ENCODE peak calls at places on chromosomes 5 and 9, in nine cellular contexts. One of them, this sample, is unnamed.

GRCh38 chr5:23234153-23234729 is 273.2 kb upstream of the PRDM9 start:
- DNase-seq in cardiac muscle cell: no peak
- DNase-seq in A549: no peak
- DNase-seq in choroid plexus epithelial cell: no peak
- DNase-seq in heart left ventricle: no peak
- DNase-seq in fibroblast of mammary gland: no peak
- DNase-seq in CD8-positive, alpha-beta T cell: no peak
- DNase-seq in AG04449: no peak
- DNase-seq in tibial artery: no peak
- DNase-seq in this sample: no peak

GRCh38 chr9:33170464-33171156 is 3.5 kb upstream of the B4GALT1 start:
- DNase-seq in AG04449: no peak
- DNase-seq in CD8-positive, alpha-beta T cell: peak
- DNase-seq in tibial artery: no peak
- DNase-seq in choroid plexus epithelial cell: peak
- DNase-seq in cardiac muscle cell: peak
- DNase-seq in heart left ventricle: peak
- DNase-seq in A549: no peak
- DNase-seq in fibroblast of mammary gland: peak
- DNase-seq in this sample: no peak

GRCh38 chr5:23164971-23165370 is 311.8 kb upstream of the CDH12 start:
- DNase-seq in tibial artery: no peak
- DNase-seq in heart left ventricle: no peak
- DNase-seq in fibroblast of mammary gland: no peak
- DNase-seq in choroid plexus epithelial cell: no peak
- DNase-seq in CD8-positive, alpha-beta T cell: no peak
- DNase-seq in AG04449: no peak
- DNase-seq in cardiac muscle cell: no peak
- DNase-seq in A549: no peak
- DNase-seq in this sample: no peak

GRCh38 chr9:37324691-37325490 is 97.6 kb upstream of the GRHPR start:
- DNase-seq in cardiac muscle cell: peak
- DNase-seq in choroid plexus epithelial cell: peak
- DNase-seq in AG04449: no peak
- DNase-seq in A549: no peak
- DNase-seq in tibial artery: no peak
- DNase-seq in fibroblast of mammary gland: no peak
- DNase-seq in CD8-positive, alpha-beta T cell: no peak
- DNase-seq in heart left ventricle: no peak
- DNase-seq in this sample: no peak

GRCh38 chr5:176836811-176837706 is 26.7 kb downstream of the UNC5A start:
- DNase-seq in fibroblast of mammary gland: no peak
- DNase-seq in A549: no peak
- DNase-seq in heart left ventricle: no peak
- DNase-seq in AG04449: no peak
- DNase-seq in CD8-positive, alpha-beta T cell: no peak
- DNase-seq in tibial artery: no peak
- DNase-seq in choroid plexus epithelial cell: no peak
- DNase-seq in cardiac muscle cell: no peak
- DNase-seq in this sample: no peak

GRCh38 chr5:29263836-29264235 is 1929.7 kb upstream of the CDH6 start:
- DNase-seq in AG04449: no peak
- DNase-seq in A549: no peak
- DNase-seq in CD8-positive, alpha-beta T cell: no peak
- DNase-seq in tibial artery: no peak
- DNase-seq in choroid plexus epithelial cell: peak
- DNase-seq in heart left ventricle: no peak
- DNase-seq in fibroblast of mammary gland: no peak
- DNase-seq in cardiac muscle cell: no peak
- DNase-seq in this sample: peak

GRCh38 chr9:134738869-134739659 is 97.5 kb downstream of the COL5A1 start:
- DNase-seq in CD8-positive, alpha-beta T cell: peak
- DNase-seq in AG04449: no peak
- DNase-seq in tibial artery: peak
- DNase-seq in cardiac muscle cell: peak
- DNase-seq in fibroblast of mammary gland: peak
- DNase-seq in A549: peak
- DNase-seq in heart left ventricle: peak
- DNase-seq in choroid plexus epithelial cell: peak
- DNase-seq in this sample: peak

GRCh38 chr5:85663708-85664031 is 954.1 kb upstream of the COX7C start:
- DNase-seq in fibroblast of mammary gland: no peak
- DNase-seq in CD8-positive, alpha-beta T cell: no peak
- DNase-seq in cardiac muscle cell: no peak
- DNase-seq in choroid plexus epithelial cell: no peak
- DNase-seq in A549: no peak
- DNase-seq in AG04449: no peak
- DNase-seq in tibial artery: no peak
- DNase-seq in heart left ventricle: no peak
- DNase-seq in this sample: no peak

GRCh38 chr5:1892685-1893445 is 10.1 kb upstream of the IRX4 start:
- DNase-seq in A549: no peak
- DNase-seq in tibial artery: no peak
- DNase-seq in CD8-positive, alpha-beta T cell: no peak
- DNase-seq in AG04449: no peak
- DNase-seq in choroid plexus epithelial cell: no peak
- DNase-seq in fibroblast of mammary gland: no peak
- DNase-seq in cardiac muscle cell: no peak
- DNase-seq in heart left ventricle: peak
- DNase-seq in this sample: no peak

GRCh38 chr5:176844706-176845391 is 34.5 kb downstream of the UNC5A start:
- DNase-seq in cardiac muscle cell: peak
- DNase-seq in choroid plexus epithelial cell: peak
- DNase-seq in fibroblast of mammary gland: no peak
- DNase-seq in AG04449: no peak
- DNase-seq in CD8-positive, alpha-beta T cell: no peak
- DNase-seq in heart left ventricle: no peak
- DNase-seq in A549: no peak
- DNase-seq in tibial artery: no peak
- DNase-seq in this sample: no peak

GRCh38 chr5:82183828-82184227 is 94.3 kb downstream of the RPS23 start:
- DNase-seq in choroid plexus epithelial cell: no peak
- DNase-seq in A549: no peak
- DNase-seq in CD8-positive, alpha-beta T cell: no peak
- DNase-seq in cardiac muscle cell: no peak
- DNase-seq in AG04449: no peak
- DNase-seq in tibial artery: no peak
- DNase-seq in fibroblast of mammary gland: peak
- DNase-seq in heart left ventricle: no peak
- DNase-seq in this sample: peak

GRCh38 chr9:72211047-72211446 is 61.8 kb downstream of the GDA start:
- DNase-seq in fibroblast of mammary gland: no peak
- DNase-seq in AG04449: no peak
- DNase-seq in cardiac muscle cell: no peak
- DNase-seq in heart left ventricle: no peak
- DNase-seq in choroid plexus epithelial cell: no peak
- DNase-seq in A549: no peak
- DNase-seq in CD8-positive, alpha-beta T cell: no peak
- DNase-seq in tibial artery: no peak
- DNase-seq in this sample: no peak

GRCh38 chr5:141512390-141513020 is 23.6 kb downstream of the PCDHGC5 start:
- DNase-seq in AG04449: no peak
- DNase-seq in cardiac muscle cell: peak
- DNase-seq in CD8-positive, alpha-beta T cell: peak
- DNase-seq in A549: peak
- DNase-seq in choroid plexus epithelial cell: peak
- DNase-seq in fibroblast of mammary gland: peak
- DNase-seq in tibial artery: peak
- DNase-seq in heart left ventricle: peak
- DNase-seq in this sample: peak

GRCh38 chr5:38925154-38925925 is 79.5 kb downstream of the OSMR start:
- DNase-seq in AG04449: peak
- DNase-seq in CD8-positive, alpha-beta T cell: no peak
- DNase-seq in fibroblast of mammary gland: peak
- DNase-seq in cardiac muscle cell: no peak
- DNase-seq in tibial artery: no peak
- DNase-seq in A549: no peak
- DNase-seq in heart left ventricle: no peak
- DNase-seq in choroid plexus epithelial cell: peak
- DNase-seq in this sample: no peak

GRCh38 chr9:138022121-138022741 is 144.6 kb downstream of the CACNA1B start:
- DNase-seq in heart left ventricle: no peak
- DNase-seq in A549: peak
- DNase-seq in fibroblast of mammary gland: no peak
- DNase-seq in choroid plexus epithelial cell: peak
- DNase-seq in AG04449: no peak
- DNase-seq in tibial artery: no peak
- DNase-seq in CD8-positive, alpha-beta T cell: no peak
- DNase-seq in cardiac muscle cell: peak
- DNase-seq in this sample: peak
- TF ChIP-seq CTCF in heart left ventricle: peak
- TF ChIP-seq CTCF in A549: peak
- TF ChIP-seq CTCF in fibroblast of mammary gland: no peak
- TF ChIP-seq CTCF in choroid plexus epithelial cell: peak
- TF ChIP-seq CTCF in AG04449: no peak
- TF ChIP-seq CTCF in tibial artery: no peak
- TF ChIP-seq CTCF in CD8-positive, alpha-beta T cell: no peak
- TF ChIP-seq CTCF in cardiac muscle cell: peak
- TF ChIP-seq CTCF in this sample: peak

GRCh38 chr9:88741335-88741734 is 206.4 kb downstream of the NXNL2 start:
- DNase-seq in CD8-positive, alpha-beta T cell: no peak
- DNase-seq in choroid plexus epithelial cell: peak
- DNase-seq in heart left ventricle: no peak
- DNase-seq in tibial artery: no peak
- DNase-seq in AG04449: no peak
- DNase-seq in A549: no peak
- DNase-seq in fibroblast of mammary gland: peak
- DNase-seq in cardiac muscle cell: no peak
- DNase-seq in this sample: no peak
- TF ChIP-seq CTCF in CD8-positive, alpha-beta T cell: no peak
- TF ChIP-seq CTCF in choroid plexus epithelial cell: peak
- TF ChIP-seq CTCF in heart left ventricle: no peak
- TF ChIP-seq CTCF in tibial artery: no peak
- TF ChIP-seq CTCF in AG04449: no peak
- TF ChIP-seq CTCF in A549: peak
- TF ChIP-seq CTCF in fibroblast of mammary gland: peak
- TF ChIP-seq CTCF in cardiac muscle cell: peak
- TF ChIP-seq CTCF in this sample: no peak

DNA sequence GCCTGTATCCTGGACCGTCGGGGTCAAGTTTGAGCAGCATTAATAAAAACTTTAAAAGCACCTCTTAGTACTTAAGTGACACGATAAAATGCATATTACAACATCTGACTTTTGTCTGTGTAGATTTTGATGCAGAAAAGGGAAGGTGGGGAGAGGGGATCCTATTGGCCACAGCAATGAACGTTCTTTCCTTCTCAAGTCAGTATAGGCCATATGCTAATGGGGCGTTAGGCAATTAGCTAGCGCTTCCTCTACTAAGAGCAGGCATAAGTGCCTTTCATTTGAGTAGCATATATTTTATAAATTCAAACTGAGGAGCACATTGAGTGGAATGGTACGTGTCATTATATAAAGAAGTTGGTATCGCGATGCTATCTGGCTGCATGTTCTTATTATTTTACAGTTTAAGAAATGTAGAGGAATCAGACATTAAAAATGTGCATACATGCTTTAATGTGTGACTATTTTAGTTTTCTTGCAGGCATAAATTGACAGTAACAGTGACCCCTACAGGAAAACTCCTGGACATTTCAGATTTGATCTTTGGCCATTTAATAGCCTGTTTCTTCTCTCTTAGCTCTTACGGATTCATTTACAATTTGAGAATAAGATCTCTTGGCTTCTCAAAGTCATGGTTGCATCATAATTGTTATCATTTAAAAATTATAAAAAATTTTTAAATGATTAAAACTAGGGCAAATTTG is 1.1 kb upstream of the GNA14 start:
- DNase-seq in AG04449: no peak
- DNase-seq in fibroblast of mammary gland: peak
- DNase-seq in tibial artery: no peak
- DNase-seq in cardiac muscle cell: no peak
- DNase-seq in CD8-positive, alpha-beta T cell: no peak
- DNase-seq in heart left ventricle: no peak
- DNase-seq in A549: peak
- DNase-seq in choroid plexus epithelial cell: peak
- DNase-seq in this sample: no peak
- TF ChIP-seq CTCF in AG04449: peak
- TF ChIP-seq CTCF in fibroblast of mammary gland: peak
- TF ChIP-seq CTCF in tibial artery: no peak
- TF ChIP-seq CTCF in cardiac muscle cell: peak
- TF ChIP-seq CTCF in CD8-positive, alpha-beta T cell: no peak
- TF ChIP-seq CTCF in heart left ventricle: peak
- TF ChIP-seq CTCF in A549: peak
- TF ChIP-seq CTCF in choroid plexus epithelial cell: peak
- TF ChIP-seq CTCF in this sample: no peak

DNA sequence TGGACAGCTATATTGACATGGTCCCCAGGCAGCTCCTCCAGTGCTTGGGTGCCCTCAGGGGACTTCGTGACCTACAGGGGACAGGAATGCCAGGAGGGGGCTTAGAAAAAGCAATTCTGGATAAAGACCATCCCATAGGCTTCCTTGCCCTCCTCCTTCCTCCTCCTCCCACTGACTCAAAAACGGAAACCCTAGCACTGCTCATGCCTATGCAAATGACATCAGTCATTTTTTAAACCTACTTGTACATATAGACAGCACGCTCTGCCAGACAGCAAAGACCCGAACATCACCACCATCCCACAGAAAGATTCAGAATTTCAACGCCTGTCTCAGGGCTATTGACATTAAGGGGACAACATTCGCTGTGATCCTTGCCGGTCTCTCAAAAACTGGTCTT is 11.0 kb downstream of the IGFBPL1 start:
- DNase-seq in heart left ventricle: no peak
- DNase-seq in CD8-positive, alpha-beta T cell: no peak
- DNase-seq in fibroblast of mammary gland: no peak
- DNase-seq in choroid plexus epithelial cell: no peak
- DNase-seq in A549: no peak
- DNase-seq in AG04449: no peak
- DNase-seq in tibial artery: no peak
- DNase-seq in cardiac muscle cell: no peak
- DNase-seq in this sample: no peak
- TF ChIP-seq CTCF in heart left ventricle: no peak
- TF ChIP-seq CTCF in CD8-positive, alpha-beta T cell: no peak
- TF ChIP-seq CTCF in fibroblast of mammary gland: no peak
- TF ChIP-seq CTCF in choroid plexus epithelial cell: no peak
- TF ChIP-seq CTCF in A549: no peak
- TF ChIP-seq CTCF in AG04449: no peak
- TF ChIP-seq CTCF in tibial artery: no peak
- TF ChIP-seq CTCF in cardiac muscle cell: no peak
- TF ChIP-seq CTCF in this sample: no peak

This sample was measured in Calu3.